ENCODE peak calls at places on chromosomes 5 and 9, in five cellular contexts. C is body of pancreas, W is neuronal stem cell, T is psoas muscle, N is hepatocyte. Q is an unnamed sample.

GRCh38 chr9:93098236-93098946 is 2.4 kb downstream of the CARD19 start:
- DNase-seq in N (peak), W (no peak), T (peak), C (peak), Q (peak)

GRCh38 chr5:100761192-100761591 is 141.9 kb downstream of the ST8SIA4 start:
- DNase-seq in C (no peak), T (no peak), N (no peak), W (no peak), Q (no peak)

GRCh38 chr9:131473891-131474290 is 28.8 kb upstream of the POMT1 start:
- DNase-seq in T (no peak), C (no peak), W (no peak), N (no peak), Q (no peak)

GRCh38 chr9:76926324-76926731 is 20.4 kb upstream of the PRUNE2 start:
- DNase-seq in C (no peak), W (no peak), N (no peak), T (no peak), Q (no peak)

GRCh38 chr9:112571624-112572341 is 85.2 kb downstream of the KIAA1958 start:
- DNase-seq in C (no peak), W (no peak), T (no peak), N (no peak), Q (no peak)

GRCh38 chr9:84838879-84839278 is 169.3 kb downstream of the NTRK2 start:
- DNase-seq in T (no peak), N (no peak), C (no peak), W (no peak), Q (no peak)

GRCh38 chr9:111527347-111527746 is 2.4 kb downstream of the ZNF483 start:
- DNase-seq in C (no peak), W (no peak), T (no peak), N (no peak), Q (no peak)

GRCh38 chr9:104802906-104803305 is 39.0 kb downstream of the NIPSNAP3B start:
- DNase-seq in C (no peak), W (no peak), T (no peak), N (no peak), Q (no peak)

GRCh38 chr9:35706951-35707350 is 17.2 kb upstream of the TPM2 start:
- DNase-seq in W (no peak), T (no peak), C (no peak), N (no peak), Q (no peak)

GRCh38 chr9:12464910-12465512 is 228.2 kb upstream of the TYRP1 start:
- DNase-seq in N (peak), C (no peak), T (no peak), W (peak), Q (peak)

GRCh38 chr9:69004836-69005235 is 9.1 kb downstream of the PRKACG start:
- DNase-seq in N (peak), T (no peak), W (no peak), C (no peak), Q (no peak)

GRCh38 chr5:40333459-40334241 is 346.1 kb upstream of the PTGER4 start:
- DNase-seq in W (no peak), T (no peak), N (no peak), C (no peak), Q (peak)

GRCh38 chr5:20262896-20263295 is 274.9 kb upstream of the CDH18 start:
- DNase-seq in N (no peak), W (no peak), T (no peak), C (no peak), Q (no peak)

GRCh38 chr9:73183917-73184861 is 32.5 kb downstream of the ANXA1 start:
- DNase-seq in C (no peak), N (peak), W (no peak), T (no peak), Q (no peak)

GRCh38 chr5:126531543-126532120 is 63.4 kb downstream of the ALDH7A1 start:
- DNase-seq in N (no peak), C (no peak), W (no peak), T (no peak), Q (no peak)

GRCh38 chr5:151556808-151557207 is 34.3 kb downstream of the FAT2 start:
- DNase-seq in C (no peak), N (no peak), W (no peak), T (no peak), Q (no peak)

GRCh38 chr9:119951591-119951990 is 582.4 kb upstream of the BRINP1 start:
- DNase-seq in C (no peak), T (no peak), N (no peak), W (no peak), Q (no peak)

GRCh38 chr9:95731876-95732275 is 143.6 kb upstream of the ERCC6L2 start:
- DNase-seq in C (no peak), W (no peak), N (no peak), T (no peak), Q (no peak)

GRCh38 chr9:79883073-79883645 is 311.4 kb downstream of the TLE4 start:
- DNase-seq in N (no peak), T (no peak), W (no peak), C (no peak), Q (no peak)

GRCh38 chr5:172818081-172818480 is 16.0 kb upstream of the ERGIC1 start:
- DNase-seq in C (no peak), T (no peak), N (no peak), W (no peak), Q (no peak)

GRCh38 chr5:179427032-179427675 is 81.9 kb upstream of the ADAMTS2 start:
- DNase-seq in N (no peak), T (no peak), C (no peak), W (no peak), Q (no peak)

GRCh38 chr9:36470891-36471290 is 70.8 kb upstream of the RNF38 start:
- DNase-seq in C (peak), N (peak), W (no peak), T (peak), Q (no peak)

GRCh38 chr9:136997830-136998234 is 1.5 kb upstream of the CLIC3 start:
- DNase-seq in W (no peak), N (no peak), C (no peak), T (no peak), Q (no peak)

GRCh38 chr5:93189707-93190120 is 391.3 kb downstream of the NR2F1-AS1 start:
- DNase-seq in W (no peak), N (peak), C (no peak), T (no peak), Q (peak)

GRCh38 chr5:54309751-54310432 is 481 bp downstream of the ARL15 start:
- DNase-seq in C (peak), N (peak), W (peak), T (peak), Q (no peak)

GRCh38 chr5:52773342-52773741 is 14.4 kb upstream of the ITGA1 start:
- DNase-seq in N (no peak), T (no peak), C (no peak), W (no peak), Q (no peak)

DNA sequence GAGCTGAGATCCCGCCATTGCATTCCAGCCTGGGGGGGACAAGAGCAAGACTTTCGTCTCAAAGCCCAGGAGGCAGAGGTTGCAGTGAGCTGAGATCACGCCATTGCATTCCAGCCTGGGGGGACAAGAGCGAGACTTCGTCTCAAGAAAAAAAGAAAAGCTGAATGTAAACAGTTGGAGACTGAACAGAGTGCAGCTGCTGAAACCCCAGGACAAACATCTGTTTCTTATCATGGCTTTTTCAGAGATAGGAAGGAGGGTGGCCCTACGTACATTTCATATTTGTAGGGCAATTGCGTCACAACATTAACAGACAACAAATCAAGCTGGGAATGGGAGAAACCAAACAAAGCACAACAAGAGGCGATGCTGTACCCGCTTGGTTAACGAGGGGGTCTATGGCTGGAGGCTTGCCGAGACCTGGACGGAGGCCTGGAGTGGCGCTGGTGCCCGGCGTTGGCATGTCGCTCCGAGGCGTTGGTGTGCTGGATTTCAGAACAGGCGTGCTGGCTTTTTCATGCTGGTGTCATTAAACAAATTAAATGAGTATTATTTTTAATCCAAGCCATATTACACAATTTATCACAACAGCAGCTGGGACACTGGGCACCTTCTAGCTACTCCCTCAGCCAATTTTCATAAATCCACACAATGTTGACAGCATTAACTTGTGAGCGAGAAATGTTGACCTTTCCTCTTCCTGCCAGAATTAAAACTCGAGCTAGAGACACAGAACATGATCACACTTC is 76.2 kb downstream of the TLE1 start:
- DNase-seq in W (no peak), N (peak), T (peak), C (no peak), Q (peak)
- H3K4me3 ChIP-seq in W (no peak), N (no peak), T (peak), C (no peak), Q (peak)

GRCh38 chr5:138032028-138032571 is 779 bp downstream of the FAM13B start:
- DNase-seq in T (peak), N (peak), W (no peak), C (peak), Q (no peak)

GRCh38 chr5:138032572-138033274 is at the start of gene FAM13B:
- DNase-seq in N (peak), C (peak), T (peak), W (peak), Q (no peak)

GRCh38 chr5:138033275-138033808 is 463 bp upstream of the FAM13B start:
- DNase-seq in N (no peak), W (no peak), T (no peak), C (no peak), Q (no peak)

GRCh38 chr5:138029501-138029900 is 3.4 kb downstream of the FAM13B start:
- DNase-seq in N (no peak), W (no peak), C (no peak), T (no peak), Q (no peak)

GRCh38 chr5:138029944-138030343 is 2.9 kb downstream of the FAM13B start:
- DNase-seq in T (no peak), C (no peak), N (no peak), W (no peak), Q (no peak)
- H3K4me3 ChIP-seq in T (no peak), C (no peak), N (no peak), W (no peak), Q (no peak)

GRCh38 chr5:37876926-37877325 is 37.1 kb upstream of the GDNF start:
- DNase-seq in T (no peak), W (no peak), C (no peak), N (no peak), Q (no peak)
- H3K4me3 ChIP-seq in T (no peak), W (no peak), C (no peak), N (no peak), Q (no peak)

DNA sequence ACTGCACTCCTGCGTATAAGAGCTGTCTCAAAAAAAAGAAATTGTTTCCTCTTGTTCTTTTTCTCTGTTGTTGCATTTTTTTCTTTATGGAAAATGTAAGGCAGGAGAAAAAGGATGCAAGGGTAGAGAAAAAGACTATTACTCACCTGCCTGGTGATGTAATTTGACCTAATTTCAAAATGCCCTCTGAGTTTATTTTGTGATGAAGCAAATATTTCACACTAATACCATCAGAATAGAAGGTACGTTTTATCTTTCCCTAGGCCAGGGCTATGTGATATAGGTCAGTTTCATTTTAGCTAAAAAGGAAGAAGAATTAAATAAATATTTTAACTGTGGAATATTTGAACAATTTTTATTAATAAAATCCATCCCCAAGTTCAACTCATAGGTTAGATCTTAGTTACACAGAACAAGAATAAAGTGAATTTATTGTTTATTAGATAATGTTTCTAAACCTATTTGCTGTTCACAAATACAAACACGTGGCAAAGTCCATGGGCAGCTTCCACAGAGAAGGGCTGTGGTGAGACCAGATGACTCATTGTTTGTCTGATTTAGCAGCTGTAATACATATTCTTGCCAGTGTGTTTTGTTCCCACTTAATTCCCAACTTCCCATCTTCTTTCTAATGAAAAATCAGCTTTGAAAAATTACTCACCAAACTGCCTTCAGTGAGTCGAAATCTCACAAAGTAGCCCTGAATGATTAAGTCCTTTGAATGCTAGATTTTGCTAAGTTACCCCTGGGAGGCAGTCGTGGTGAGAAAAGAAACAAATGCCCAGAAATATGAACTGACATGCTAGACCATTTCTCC is 52.8 kb upstream of the CCDC112 start:
- DNase-seq in T (peak), N (peak), C (peak), W (no peak), Q (peak)
- H3K4me3 ChIP-seq in T (no peak), N (no peak), C (no peak), W (no peak), Q (no peak)

GRCh38 chr5:158436271-158437065 is 577.5 kb upstream of the CLINT1 start:
- DNase-seq in N (no peak), T (no peak), C (no peak), W (no peak), Q (no peak)
- H3K4me3 ChIP-seq in N (no peak), T (no peak), C (no peak), W (no peak), Q (no peak)

DNA sequence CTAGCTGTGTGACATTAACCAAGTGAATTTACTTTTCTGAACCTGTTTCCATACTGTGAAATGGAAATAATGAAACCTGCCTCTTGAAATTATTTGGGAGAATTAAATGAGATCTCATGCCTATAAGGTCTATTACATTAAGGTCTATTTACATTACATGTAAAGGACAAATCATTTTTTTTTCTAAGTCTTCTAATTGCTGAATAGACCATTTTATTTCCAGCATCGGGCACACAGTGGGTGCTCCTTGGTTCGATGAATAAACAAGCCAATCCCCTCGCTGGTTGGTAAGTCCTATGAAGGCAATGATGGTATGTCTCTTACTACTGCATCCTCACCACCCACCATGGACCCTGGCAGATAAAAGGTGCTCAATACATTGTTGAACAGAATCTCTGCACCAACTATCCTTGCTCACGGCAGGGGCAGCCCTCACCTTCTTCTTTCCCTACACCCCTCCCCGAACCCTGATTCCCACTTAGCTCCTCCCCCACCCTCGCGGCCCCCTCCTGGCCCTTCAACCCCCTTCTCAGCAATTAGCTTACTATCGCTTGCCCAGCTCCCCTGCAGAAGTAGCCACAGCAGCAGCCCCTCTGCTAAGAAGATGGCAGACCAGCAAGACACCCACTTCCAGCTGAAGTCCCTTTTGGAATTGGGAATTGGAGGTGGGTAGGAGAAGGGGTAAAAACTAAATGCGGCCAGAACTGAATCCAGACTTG is 3.0 kb downstream of the PCDH1 start:
- DNase-seq in N (peak), W (no peak), T (no peak), C (peak), Q (no peak)
- H3K4me3 ChIP-seq in N (peak), W (peak), T (peak), C (no peak), Q (no peak)

GRCh38 chr5:109155625-109156024 is 254.1 kb downstream of the PJA2 start:
- DNase-seq in N (no peak), C (no peak), T (no peak), W (no peak), Q (no peak)
- H3K4me3 ChIP-seq in N (no peak), C (no peak), T (no peak), W (no peak), Q (no peak)

GRCh38 chr5:134540747-134541733 is 15.6 kb downstream of the JADE2 start:
- DNase-seq in T (peak), N (no peak), W (no peak), C (no peak), Q (no peak)
- H3K4me3 ChIP-seq in T (no peak), N (no peak), W (no peak), C (no peak), Q (no peak)

DNA sequence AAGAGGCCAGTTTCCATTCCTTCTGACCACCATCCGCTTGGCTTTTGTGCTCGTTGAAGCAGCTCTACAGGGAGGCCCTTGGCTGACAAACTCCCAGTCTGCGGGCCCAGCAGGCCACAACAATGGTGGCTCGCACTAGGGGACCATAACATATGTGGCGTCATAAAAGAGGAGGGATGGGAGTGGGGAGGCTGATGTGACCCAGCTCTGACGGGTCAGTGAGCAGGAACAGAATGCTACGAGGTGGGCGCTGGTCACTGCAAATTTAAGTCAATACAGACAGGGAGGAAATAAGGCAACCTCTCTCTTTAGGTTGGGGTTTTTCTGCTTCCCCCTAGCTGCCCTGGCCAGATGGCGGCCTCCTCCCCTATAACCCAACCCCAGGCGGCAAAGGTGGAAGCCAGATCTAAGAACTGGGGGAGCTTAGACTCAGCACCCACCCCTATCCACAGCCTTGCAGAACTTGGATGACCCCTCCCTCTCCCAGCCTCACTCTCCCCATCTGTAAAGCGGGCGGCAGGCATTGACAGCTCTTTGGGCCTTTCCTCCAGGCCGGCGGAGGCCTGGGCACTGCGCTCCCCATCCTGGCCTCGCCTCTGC is 778 bp downstream of the FRRS1L start:
- DNase-seq in N (no peak), T (no peak), C (no peak), W (peak), Q (no peak)
- H3K4me3 ChIP-seq in N (no peak), T (no peak), C (no peak), W (peak), Q (no peak)

DNA sequence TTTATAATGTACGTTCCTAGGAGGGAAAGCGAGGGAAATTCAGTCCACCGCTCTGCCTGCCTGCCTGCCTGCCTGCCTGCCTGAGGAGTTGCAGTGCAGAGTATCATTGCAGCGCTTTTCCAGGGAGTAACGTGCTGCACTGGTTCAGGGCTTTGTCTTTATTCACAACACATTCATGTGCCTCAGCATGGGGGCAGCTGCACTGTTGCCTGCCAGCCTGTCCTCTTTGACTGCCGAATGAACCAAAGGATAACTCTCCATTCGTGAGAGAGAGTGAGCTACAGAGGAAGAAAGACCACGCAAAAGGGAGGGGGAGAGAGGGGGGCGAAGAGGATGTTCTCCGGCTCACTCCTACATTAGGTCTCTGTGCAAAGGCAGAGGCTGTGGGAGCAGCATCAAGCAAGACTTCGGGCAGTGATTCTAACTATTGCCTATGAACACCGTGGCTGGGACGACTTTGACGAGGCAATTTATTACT is 791.2 kb downstream of the MAT2B start:
- DNase-seq in C (no peak), W (peak), T (no peak), N (peak), Q (no peak)
- H3K4me3 ChIP-seq in C (no peak), W (no peak), T (no peak), N (peak), Q (no peak)